ENCODE peak calls at places on chromosome 10, in four cellular contexts. One of them, this sample, is unnamed.

GRCh38 chr10:77357611-77358010 is 280.0 kb downstream of the KCNMA1 start:
- DNase-seq in stimulated activated naive B cell treated with anti-CD40 and anti-IgM and Interleukin-4, amounts not matched to agents 10 μg/mL and 1 μg/mL and 100 μg/mL, for 72 hours: no peak
- DNase-seq in NCI-H774: no peak
- DNase-seq in IMR-90: peak; percentile 85
- DNase-seq in this sample: no peak

GRCh38 chr10:124671486-124672075 is 72.6 kb downstream of the FAM53B start:
- DNase-seq in NCI-H774: no peak
- DNase-seq in IMR-90: no peak
- DNase-seq in stimulated activated naive B cell treated with anti-CD40 and anti-IgM and Interleukin-4, amounts not matched to agents 10 μg/mL and 1 μg/mL and 100 μg/mL, for 72 hours: no peak
- DNase-seq in this sample: no peak

GRCh38 chr10:95537543-95537930 is 23.6 kb downstream of the SORBS1 start:
- DNase-seq in IMR-90: no peak
- DNase-seq in NCI-H774: no peak
- DNase-seq in stimulated activated naive B cell treated with anti-CD40 and anti-IgM and Interleukin-4, amounts not matched to agents 10 μg/mL and 1 μg/mL and 100 μg/mL, for 72 hours: no peak
- DNase-seq in this sample: no peak

GRCh38 chr10:7611909-7612308 is 54.9 kb downstream of the ITIH5 start:
- DNase-seq in stimulated activated naive B cell treated with anti-CD40 and anti-IgM and Interleukin-4, amounts not matched to agents 10 μg/mL and 1 μg/mL and 100 μg/mL, for 72 hours: no peak
- DNase-seq in IMR-90: no peak
- DNase-seq in NCI-H774: no peak
- DNase-seq in this sample: no peak

GRCh38 chr10:79438021-79438698 is 7.3 kb downstream of the ZCCHC24 start:
- DNase-seq in stimulated activated naive B cell treated with anti-CD40 and anti-IgM and Interleukin-4, amounts not matched to agents 10 μg/mL and 1 μg/mL and 100 μg/mL, for 72 hours: no peak
- DNase-seq in NCI-H774: no peak
- DNase-seq in IMR-90: no peak
- DNase-seq in this sample: no peak

GRCh38 chr10:74432841-74433594 is 282.0 kb downstream of the ADK start:
- DNase-seq in NCI-H774: no peak
- DNase-seq in stimulated activated naive B cell treated with anti-CD40 and anti-IgM and Interleukin-4, amounts not matched to agents 10 μg/mL and 1 μg/mL and 100 μg/mL, for 72 hours: no peak
- DNase-seq in IMR-90: peak; percentile 70
- DNase-seq in this sample: peak; percentile 21

GRCh38 chr10:43037942-43038782 is 38.7 kb upstream of the RET start:
- DNase-seq in stimulated activated naive B cell treated with anti-CD40 and anti-IgM and Interleukin-4, amounts not matched to agents 10 μg/mL and 1 μg/mL and 100 μg/mL, for 72 hours: no peak
- DNase-seq in IMR-90: no peak
- DNase-seq in NCI-H774: no peak
- DNase-seq in this sample: no peak

GRCh38 chr10:103231047-103231551 is 14.6 kb upstream of the RPEL1 start:
- DNase-seq in stimulated activated naive B cell treated with anti-CD40 and anti-IgM and Interleukin-4, amounts not matched to agents 10 μg/mL and 1 μg/mL and 100 μg/mL, for 72 hours: no peak
- DNase-seq in NCI-H774: no peak
- DNase-seq in IMR-90: peak; percentile 97
- DNase-seq in this sample: peak; percentile 12

GRCh38 chr10:116044722-116045374 is 228.2 kb downstream of the GFRA1 start:
- DNase-seq in IMR-90: no peak
- DNase-seq in NCI-H774: no peak
- DNase-seq in stimulated activated naive B cell treated with anti-CD40 and anti-IgM and Interleukin-4, amounts not matched to agents 10 μg/mL and 1 μg/mL and 100 μg/mL, for 72 hours: no peak
- DNase-seq in this sample: no peak

GRCh38 chr10:88926484-88927249 is 25.9 kb downstream of the ACTA2 start:
- DNase-seq in IMR-90: peak; percentile 96
- DNase-seq in NCI-H774: no peak
- DNase-seq in stimulated activated naive B cell treated with anti-CD40 and anti-IgM and Interleukin-4, amounts not matched to agents 10 μg/mL and 1 μg/mL and 100 μg/mL, for 72 hours: no peak
- DNase-seq in this sample: no peak

GRCh38 chr10:77320852-77321496 is 316.6 kb downstream of the KCNMA1 start:
- DNase-seq in IMR-90: peak; percentile 99
- DNase-seq in stimulated activated naive B cell treated with anti-CD40 and anti-IgM and Interleukin-4, amounts not matched to agents 10 μg/mL and 1 μg/mL and 100 μg/mL, for 72 hours: no peak
- DNase-seq in NCI-H774: no peak
- DNase-seq in this sample: no peak

GRCh38 chr10:47048533-47048905 is 137.3 kb downstream of the PTPN20 start:
- DNase-seq in stimulated activated naive B cell treated with anti-CD40 and anti-IgM and Interleukin-4, amounts not matched to agents 10 μg/mL and 1 μg/mL and 100 μg/mL, for 72 hours: no peak
- DNase-seq in IMR-90: no peak
- DNase-seq in NCI-H774: no peak
- DNase-seq in this sample: no peak

GRCh38 chr10:82409671-82410070 is 534.7 kb downstream of the NRG3 start:
- DNase-seq in IMR-90: no peak
- DNase-seq in NCI-H774: no peak
- DNase-seq in stimulated activated naive B cell treated with anti-CD40 and anti-IgM and Interleukin-4, amounts not matched to agents 10 μg/mL and 1 μg/mL and 100 μg/mL, for 72 hours: no peak
- DNase-seq in this sample: no peak

GRCh38 chr10:19815478-19816419 is 483 bp upstream of the PLXDC2 start:
- DNase-seq in stimulated activated naive B cell treated with anti-CD40 and anti-IgM and Interleukin-4, amounts not matched to agents 10 μg/mL and 1 μg/mL and 100 μg/mL, for 72 hours: no peak
- DNase-seq in IMR-90: peak; percentile 56
- DNase-seq in NCI-H774: peak; percentile 9
- DNase-seq in this sample: peak; percentile 87

GRCh38 chr10:3943695-3944257 is 158.8 kb upstream of the KLF6 start:
- DNase-seq in stimulated activated naive B cell treated with anti-CD40 and anti-IgM and Interleukin-4, amounts not matched to agents 10 μg/mL and 1 μg/mL and 100 μg/mL, for 72 hours: no peak
- DNase-seq in NCI-H774: no peak
- DNase-seq in IMR-90: no peak
- DNase-seq in this sample: no peak

GRCh38 chr10:87915406-87915805 is 52.0 kb downstream of the PTEN start:
- DNase-seq in IMR-90: no peak
- DNase-seq in NCI-H774: no peak
- DNase-seq in stimulated activated naive B cell treated with anti-CD40 and anti-IgM and Interleukin-4, amounts not matched to agents 10 μg/mL and 1 μg/mL and 100 μg/mL, for 72 hours: no peak
- DNase-seq in this sample: no peak

GRCh38 chr10:27884185-27884630 is 114.7 kb downstream of the ODAD2 start:
- DNase-seq in stimulated activated naive B cell treated with anti-CD40 and anti-IgM and Interleukin-4, amounts not matched to agents 10 μg/mL and 1 μg/mL and 100 μg/mL, for 72 hours: no peak
- DNase-seq in NCI-H774: no peak
- DNase-seq in IMR-90: no peak
- DNase-seq in this sample: no peak

GRCh38 chr10:119666709-119667004 is 15.5 kb downstream of the BAG3 start:
- DNase-seq in NCI-H774: no peak
- DNase-seq in stimulated activated naive B cell treated with anti-CD40 and anti-IgM and Interleukin-4, amounts not matched to agents 10 μg/mL and 1 μg/mL and 100 μg/mL, for 72 hours: no peak
- DNase-seq in IMR-90: no peak
- DNase-seq in this sample: no peak

GRCh38 chr10:34333513-34333912 is 481.6 kb downstream of the PARD3 start:
- DNase-seq in NCI-H774: no peak
- DNase-seq in IMR-90: peak; percentile 71
- DNase-seq in stimulated activated naive B cell treated with anti-CD40 and anti-IgM and Interleukin-4, amounts not matched to agents 10 μg/mL and 1 μg/mL and 100 μg/mL, for 72 hours: no peak
- DNase-seq in this sample: no peak

GRCh38 chr10:65320256-65321026 is 1605.4 kb upstream of the LRRTM3 start:
- DNase-seq in IMR-90: no peak
- DNase-seq in NCI-H774: no peak
- DNase-seq in stimulated activated naive B cell treated with anti-CD40 and anti-IgM and Interleukin-4, amounts not matched to agents 10 μg/mL and 1 μg/mL and 100 μg/mL, for 72 hours: no peak
- DNase-seq in this sample: no peak

GRCh38 chr10:118537623-118538022 is 57.8 kb downstream of the PRLHR start:
- DNase-seq in IMR-90: no peak
- DNase-seq in stimulated activated naive B cell treated with anti-CD40 and anti-IgM and Interleukin-4, amounts not matched to agents 10 μg/mL and 1 μg/mL and 100 μg/mL, for 72 hours: no peak
- DNase-seq in NCI-H774: no peak
- DNase-seq in this sample: no peak

GRCh38 chr10:130016095-130016494 is 52.0 kb upstream of the EBF3 start:
- DNase-seq in NCI-H774: no peak
- DNase-seq in IMR-90: no peak
- DNase-seq in stimulated activated naive B cell treated with anti-CD40 and anti-IgM and Interleukin-4, amounts not matched to agents 10 μg/mL and 1 μg/mL and 100 μg/mL, for 72 hours: no peak
- DNase-seq in this sample: no peak

GRCh38 chr10:14822879-14823755 is 14.7 kb downstream of the CDNF start:
- DNase-seq in NCI-H774: no peak
- DNase-seq in stimulated activated naive B cell treated with anti-CD40 and anti-IgM and Interleukin-4, amounts not matched to agents 10 μg/mL and 1 μg/mL and 100 μg/mL, for 72 hours: peak; percentile 24
- DNase-seq in IMR-90: peak; percentile 59
- DNase-seq in this sample: peak; percentile 18

GRCh38 chr10:113709221-113709838 is 29.6 kb downstream of the CASP7 start:
- DNase-seq in IMR-90: peak; percentile 85
- DNase-seq in stimulated activated naive B cell treated with anti-CD40 and anti-IgM and Interleukin-4, amounts not matched to agents 10 μg/mL and 1 μg/mL and 100 μg/mL, for 72 hours: no peak
- DNase-seq in NCI-H774: no peak
- DNase-seq in this sample: no peak

GRCh38 chr10:61354538-61354937 is 98.6 kb downstream of the TMEM26 start:
- DNase-seq in stimulated activated naive B cell treated with anti-CD40 and anti-IgM and Interleukin-4, amounts not matched to agents 10 μg/mL and 1 μg/mL and 100 μg/mL, for 72 hours: no peak
- DNase-seq in IMR-90: no peak
- DNase-seq in NCI-H774: no peak
- DNase-seq in this sample: no peak

GRCh38 chr10:12766222-12766621 is 235.3 kb downstream of the CCDC3 start:
- DNase-seq in NCI-H774: peak; percentile 78
- DNase-seq in IMR-90: no peak
- DNase-seq in stimulated activated naive B cell treated with anti-CD40 and anti-IgM and Interleukin-4, amounts not matched to agents 10 μg/mL and 1 μg/mL and 100 μg/mL, for 72 hours: no peak
- DNase-seq in this sample: no peak

GRCh38 chr10:60732240-60733188 is 45.8 kb upstream of the CDK1 start:
- DNase-seq in stimulated activated naive B cell treated with anti-CD40 and anti-IgM and Interleukin-4, amounts not matched to agents 10 μg/mL and 1 μg/mL and 100 μg/mL, for 72 hours: no peak
- DNase-seq in NCI-H774: no peak
- DNase-seq in IMR-90: no peak
- DNase-seq in this sample: peak; percentile 73

GRCh38 chr10:58189269-58189668 is 78.4 kb downstream of the IPMK start:
- DNase-seq in IMR-90: peak; percentile 76
- DNase-seq in NCI-H774: no peak
- DNase-seq in stimulated activated naive B cell treated with anti-CD40 and anti-IgM and Interleukin-4, amounts not matched to agents 10 μg/mL and 1 μg/mL and 100 μg/mL, for 72 hours: no peak
- DNase-seq in this sample: no peak

GRCh38 chr10:91487914-91488577 is 77.9 kb downstream of the HECTD2 start:
- DNase-seq in IMR-90: no peak
- DNase-seq in NCI-H774: no peak
- DNase-seq in stimulated activated naive B cell treated with anti-CD40 and anti-IgM and Interleukin-4, amounts not matched to agents 10 μg/mL and 1 μg/mL and 100 μg/mL, for 72 hours: no peak
- DNase-seq in this sample: no peak

GRCh38 chr10:22761569-22762220 is 47.3 kb upstream of the PIP4K2A start:
- DNase-seq in IMR-90: peak; percentile 6
- DNase-seq in stimulated activated naive B cell treated with anti-CD40 and anti-IgM and Interleukin-4, amounts not matched to agents 10 μg/mL and 1 μg/mL and 100 μg/mL, for 72 hours: no peak
- DNase-seq in NCI-H774: no peak
- DNase-seq in this sample: no peak

GRCh38 chr10:32256613-32257437 is 90.1 kb downstream of the EPC1 start:
- DNase-seq in stimulated activated naive B cell treated with anti-CD40 and anti-IgM and Interleukin-4, amounts not matched to agents 10 μg/mL and 1 μg/mL and 100 μg/mL, for 72 hours: peak; percentile 59
- DNase-seq in IMR-90: peak; percentile 37
- DNase-seq in NCI-H774: peak; percentile 45
- DNase-seq in this sample: peak; percentile 84

GRCh38 chr10:13206546-13207443 is 27.4 kb downstream of the UCMA start:
- DNase-seq in stimulated activated naive B cell treated with anti-CD40 and anti-IgM and Interleukin-4, amounts not matched to agents 10 μg/mL and 1 μg/mL and 100 μg/mL, for 72 hours: no peak
- DNase-seq in NCI-H774: no peak
- DNase-seq in IMR-90: peak; percentile 61
- DNase-seq in this sample: peak; percentile 7

This sample was measured in retina.